ENCODE peak calls at places on chromosome 3, in ten cellular contexts. One of them, this sample, is unnamed.

GRCh38 chr3:125257563-125257962 is 45.0 kb upstream of the SLC12A8 start:
- DNase-seq in body of pancreas: no peak
- DNase-seq in CD8-positive, alpha-beta T cell: no peak
- DNase-seq in AG10803: no peak
- DNase-seq in CD4-positive, CD25-positive, alpha-beta regulatory T cell: no peak
- DNase-seq in activated T-cell treated with anti-CD3 and anti-CD28 coated beads for 4 hours: no peak
- DNase-seq in cerebellar cortex: no peak
- DNase-seq in uterus: no peak
- DNase-seq in activated CD4-positive, alpha-beta T cell treated with anti-CD3 and anti-CD28 coated beads for 36 hours: no peak
- DNase-seq in T-helper 1 cell: no peak
- DNase-seq in this sample: no peak

GRCh38 chr3:155745795-155746550 is 1.1 kb upstream of the PLCH1 start:
- DNase-seq in body of pancreas: peak
- DNase-seq in CD8-positive, alpha-beta T cell: no peak
- DNase-seq in AG10803: no peak
- DNase-seq in CD4-positive, CD25-positive, alpha-beta regulatory T cell: no peak
- DNase-seq in activated T-cell treated with anti-CD3 and anti-CD28 coated beads for 4 hours: no peak
- DNase-seq in cerebellar cortex: peak
- DNase-seq in uterus: no peak
- DNase-seq in activated CD4-positive, alpha-beta T cell treated with anti-CD3 and anti-CD28 coated beads for 36 hours: peak
- DNase-seq in T-helper 1 cell: no peak
- DNase-seq in this sample: no peak

GRCh38 chr3:158768881-158769518 is 32.9 kb upstream of the MFSD1 start:
- DNase-seq in body of pancreas: peak
- DNase-seq in CD8-positive, alpha-beta T cell: no peak
- DNase-seq in AG10803: peak
- DNase-seq in CD4-positive, CD25-positive, alpha-beta regulatory T cell: no peak
- DNase-seq in activated T-cell treated with anti-CD3 and anti-CD28 coated beads for 4 hours: no peak
- DNase-seq in cerebellar cortex: no peak
- DNase-seq in uterus: peak
- DNase-seq in activated CD4-positive, alpha-beta T cell treated with anti-CD3 and anti-CD28 coated beads for 36 hours: no peak
- DNase-seq in T-helper 1 cell: no peak
- DNase-seq in this sample: no peak

GRCh38 chr3:15630646-15631350 is 29.3 kb downstream of the BTD start:
- DNase-seq in body of pancreas: no peak
- DNase-seq in CD8-positive, alpha-beta T cell: no peak
- DNase-seq in AG10803: peak
- DNase-seq in CD4-positive, CD25-positive, alpha-beta regulatory T cell: no peak
- DNase-seq in activated T-cell treated with anti-CD3 and anti-CD28 coated beads for 4 hours: no peak
- DNase-seq in cerebellar cortex: peak
- DNase-seq in uterus: no peak
- DNase-seq in activated CD4-positive, alpha-beta T cell treated with anti-CD3 and anti-CD28 coated beads for 36 hours: no peak
- DNase-seq in T-helper 1 cell: no peak
- DNase-seq in this sample: no peak

GRCh38 chr3:46971742-46972141 is 4.8 kb downstream of the CCDC12 start:
- DNase-seq in body of pancreas: no peak
- DNase-seq in CD8-positive, alpha-beta T cell: no peak
- DNase-seq in AG10803: no peak
- DNase-seq in CD4-positive, CD25-positive, alpha-beta regulatory T cell: no peak
- DNase-seq in activated T-cell treated with anti-CD3 and anti-CD28 coated beads for 4 hours: no peak
- DNase-seq in cerebellar cortex: no peak
- DNase-seq in uterus: no peak
- DNase-seq in activated CD4-positive, alpha-beta T cell treated with anti-CD3 and anti-CD28 coated beads for 36 hours: no peak
- DNase-seq in T-helper 1 cell: no peak
- DNase-seq in this sample: no peak

GRCh38 chr3:162602619-162603018 is 1106.0 kb downstream of the OTOL1 start:
- DNase-seq in body of pancreas: no peak
- DNase-seq in CD8-positive, alpha-beta T cell: no peak
- DNase-seq in AG10803: no peak
- DNase-seq in CD4-positive, CD25-positive, alpha-beta regulatory T cell: no peak
- DNase-seq in activated T-cell treated with anti-CD3 and anti-CD28 coated beads for 4 hours: no peak
- DNase-seq in cerebellar cortex: no peak
- DNase-seq in uterus: no peak
- DNase-seq in activated CD4-positive, alpha-beta T cell treated with anti-CD3 and anti-CD28 coated beads for 36 hours: no peak
- DNase-seq in T-helper 1 cell: no peak
- DNase-seq in this sample: no peak

GRCh38 chr3:29453278-29453961 is 172.5 kb downstream of the RBMS3 start:
- DNase-seq in body of pancreas: peak
- DNase-seq in CD8-positive, alpha-beta T cell: no peak
- DNase-seq in AG10803: no peak
- DNase-seq in CD4-positive, CD25-positive, alpha-beta regulatory T cell: no peak
- DNase-seq in activated T-cell treated with anti-CD3 and anti-CD28 coated beads for 4 hours: no peak
- DNase-seq in cerebellar cortex: no peak
- DNase-seq in uterus: no peak
- DNase-seq in activated CD4-positive, alpha-beta T cell treated with anti-CD3 and anti-CD28 coated beads for 36 hours: no peak
- DNase-seq in T-helper 1 cell: no peak
- DNase-seq in this sample: peak

GRCh38 chr3:88713233-88713691 is 394.2 kb upstream of the EPHA3 start:
- DNase-seq in body of pancreas: no peak
- DNase-seq in CD8-positive, alpha-beta T cell: no peak
- DNase-seq in AG10803: peak
- DNase-seq in CD4-positive, CD25-positive, alpha-beta regulatory T cell: no peak
- DNase-seq in activated T-cell treated with anti-CD3 and anti-CD28 coated beads for 4 hours: no peak
- DNase-seq in cerebellar cortex: no peak
- DNase-seq in uterus: no peak
- DNase-seq in activated CD4-positive, alpha-beta T cell treated with anti-CD3 and anti-CD28 coated beads for 36 hours: no peak
- DNase-seq in T-helper 1 cell: no peak
- DNase-seq in this sample: no peak

GRCh38 chr3:19547665-19548464 is 386.2 kb downstream of the EFHB start:
- DNase-seq in body of pancreas: peak
- DNase-seq in CD8-positive, alpha-beta T cell: no peak
- DNase-seq in AG10803: no peak
- DNase-seq in CD4-positive, CD25-positive, alpha-beta regulatory T cell: no peak
- DNase-seq in activated T-cell treated with anti-CD3 and anti-CD28 coated beads for 4 hours: no peak
- DNase-seq in cerebellar cortex: no peak
- DNase-seq in uterus: no peak
- DNase-seq in activated CD4-positive, alpha-beta T cell treated with anti-CD3 and anti-CD28 coated beads for 36 hours: no peak
- DNase-seq in T-helper 1 cell: no peak
- DNase-seq in this sample: no peak

GRCh38 chr3:188194327-188194726 is 40.4 kb downstream of the LPP start:
- DNase-seq in body of pancreas: no peak
- DNase-seq in CD8-positive, alpha-beta T cell: no peak
- DNase-seq in AG10803: no peak
- DNase-seq in CD4-positive, CD25-positive, alpha-beta regulatory T cell: no peak
- DNase-seq in activated T-cell treated with anti-CD3 and anti-CD28 coated beads for 4 hours: no peak
- DNase-seq in cerebellar cortex: no peak
- DNase-seq in uterus: no peak
- DNase-seq in activated CD4-positive, alpha-beta T cell treated with anti-CD3 and anti-CD28 coated beads for 36 hours: no peak
- DNase-seq in T-helper 1 cell: no peak
- DNase-seq in this sample: no peak

GRCh38 chr3:17234382-17234781 is 349.6 kb downstream of the PLCL2 start:
- DNase-seq in body of pancreas: no peak
- DNase-seq in CD8-positive, alpha-beta T cell: no peak
- DNase-seq in AG10803: no peak
- DNase-seq in CD4-positive, CD25-positive, alpha-beta regulatory T cell: no peak
- DNase-seq in activated T-cell treated with anti-CD3 and anti-CD28 coated beads for 4 hours: no peak
- DNase-seq in cerebellar cortex: peak
- DNase-seq in uterus: no peak
- DNase-seq in activated CD4-positive, alpha-beta T cell treated with anti-CD3 and anti-CD28 coated beads for 36 hours: no peak
- DNase-seq in T-helper 1 cell: no peak
- DNase-seq in this sample: no peak

GRCh38 chr3:38264307-38264706 is 1.3 kb upstream of the SLC22A13 start:
- DNase-seq in body of pancreas: no peak
- DNase-seq in CD8-positive, alpha-beta T cell: no peak
- DNase-seq in AG10803: no peak
- DNase-seq in CD4-positive, CD25-positive, alpha-beta regulatory T cell: no peak
- DNase-seq in activated T-cell treated with anti-CD3 and anti-CD28 coated beads for 4 hours: no peak
- DNase-seq in cerebellar cortex: no peak
- DNase-seq in uterus: no peak
- DNase-seq in activated CD4-positive, alpha-beta T cell treated with anti-CD3 and anti-CD28 coated beads for 36 hours: no peak
- DNase-seq in T-helper 1 cell: no peak
- DNase-seq in this sample: no peak

This sample was measured in psoas muscle.